ENCODE peak calls at places on chromosome 10, in seven cellular contexts. One of them, this sample, is unnamed.

GRCh38 chr10:36759111-36759805 is 366.1 kb upstream of the ANKRD30A start:
- DNase-seq in heart left ventricle: no peak
- DNase-seq in thoracic aorta: no peak
- DNase-seq in mucosa of descending colon: no peak
- DNase-seq in astrocyte of the spinal cord: peak; percentile 82
- DNase-seq in fibroblast of mammary gland: peak; percentile 85
- DNase-seq in GM12865: no peak
- DNase-seq in this sample: peak; percentile 91

GRCh38 chr10:120824864-120825263 is 26.3 kb upstream of the WDR11 start:
- DNase-seq in heart left ventricle: no peak
- DNase-seq in thoracic aorta: no peak
- DNase-seq in mucosa of descending colon: no peak
- DNase-seq in astrocyte of the spinal cord: peak; percentile 6
- DNase-seq in fibroblast of mammary gland: peak; percentile 4
- DNase-seq in GM12865: peak; percentile 38
- DNase-seq in this sample: peak; percentile 35

GRCh38 chr10:132066186-132066585 is 440 bp downstream of the JAKMIP3 start:
- DNase-seq in heart left ventricle: no peak
- DNase-seq in thoracic aorta: no peak
- DNase-seq in mucosa of descending colon: no peak
- DNase-seq in astrocyte of the spinal cord: no peak
- DNase-seq in fibroblast of mammary gland: peak; percentile 2
- DNase-seq in GM12865: no peak
- DNase-seq in this sample: peak; percentile 30

GRCh38 chr10:72298774-72299519 is 25.2 kb downstream of the DDIT4 start:
- DNase-seq in heart left ventricle: no peak
- DNase-seq in thoracic aorta: no peak
- DNase-seq in mucosa of descending colon: no peak
- DNase-seq in astrocyte of the spinal cord: no peak
- DNase-seq in fibroblast of mammary gland: no peak
- DNase-seq in GM12865: no peak
- DNase-seq in this sample: no peak

GRCh38 chr10:116850058-116850611 is 836 bp downstream of the ENO4 start:
- DNase-seq in heart left ventricle: no peak
- DNase-seq in thoracic aorta: no peak
- DNase-seq in mucosa of descending colon: no peak
- DNase-seq in astrocyte of the spinal cord: no peak
- DNase-seq in fibroblast of mammary gland: no peak
- DNase-seq in GM12865: no peak
- DNase-seq in this sample: no peak

GRCh38 chr10:132144086-132144485 is 42.7 kb upstream of the DPYSL4 start:
- DNase-seq in heart left ventricle: peak; percentile 19
- DNase-seq in thoracic aorta: no peak
- DNase-seq in mucosa of descending colon: peak; percentile 11
- DNase-seq in astrocyte of the spinal cord: no peak
- DNase-seq in fibroblast of mammary gland: no peak
- DNase-seq in GM12865: no peak
- DNase-seq in this sample: no peak

GRCh38 chr10:1050555-1050954 is 1.6 kb upstream of the IDI1 start:
- DNase-seq in heart left ventricle: no peak
- DNase-seq in thoracic aorta: no peak
- DNase-seq in mucosa of descending colon: peak; percentile 60
- DNase-seq in astrocyte of the spinal cord: no peak
- DNase-seq in fibroblast of mammary gland: no peak
- DNase-seq in GM12865: peak; percentile 77
- DNase-seq in this sample: no peak

GRCh38 chr10:42941245-42941644 is 135.6 kb upstream of the RET start:
- DNase-seq in heart left ventricle: no peak
- DNase-seq in thoracic aorta: no peak
- DNase-seq in mucosa of descending colon: no peak
- DNase-seq in astrocyte of the spinal cord: no peak
- DNase-seq in fibroblast of mammary gland: no peak
- DNase-seq in GM12865: no peak
- DNase-seq in this sample: no peak

GRCh38 chr10:69456880-69457693 is 5.8 kb downstream of the TSPAN15 start:
- DNase-seq in heart left ventricle: no peak
- DNase-seq in thoracic aorta: no peak
- DNase-seq in mucosa of descending colon: no peak
- DNase-seq in astrocyte of the spinal cord: no peak
- DNase-seq in fibroblast of mammary gland: peak; percentile 70
- DNase-seq in GM12865: no peak
- DNase-seq in this sample: no peak

GRCh38 chr10:45379891-45380540 is 6.0 kb downstream of the ALOX5 start:
- DNase-seq in heart left ventricle: peak; percentile 52
- DNase-seq in thoracic aorta: no peak
- DNase-seq in mucosa of descending colon: no peak
- DNase-seq in astrocyte of the spinal cord: no peak
- DNase-seq in fibroblast of mammary gland: no peak
- DNase-seq in GM12865: no peak
- DNase-seq in this sample: no peak

GRCh38 chr10:103353281-103353680 is 2.3 kb upstream of the PCGF6 start:
- DNase-seq in heart left ventricle: no peak
- DNase-seq in thoracic aorta: no peak
- DNase-seq in mucosa of descending colon: no peak
- DNase-seq in astrocyte of the spinal cord: no peak
- DNase-seq in fibroblast of mammary gland: no peak
- DNase-seq in GM12865: peak; percentile 12
- DNase-seq in this sample: peak; percentile 17

GRCh38 chr10:58513189-58514101 is 773 bp downstream of the BICC1 start:
- DNase-seq in heart left ventricle: peak; percentile 71
- DNase-seq in thoracic aorta: no peak
- DNase-seq in mucosa of descending colon: peak; percentile 43
- DNase-seq in astrocyte of the spinal cord: peak; percentile 78
- DNase-seq in fibroblast of mammary gland: peak; percentile 88
- DNase-seq in GM12865: no peak
- DNase-seq in this sample: peak; percentile 88

GRCh38 chr10:71131096-71131495 is 81.3 kb upstream of the UNC5B start:
- DNase-seq in heart left ventricle: no peak
- DNase-seq in thoracic aorta: no peak
- DNase-seq in mucosa of descending colon: no peak
- DNase-seq in astrocyte of the spinal cord: no peak
- DNase-seq in fibroblast of mammary gland: no peak
- DNase-seq in GM12865: no peak
- DNase-seq in this sample: no peak

DNA sequence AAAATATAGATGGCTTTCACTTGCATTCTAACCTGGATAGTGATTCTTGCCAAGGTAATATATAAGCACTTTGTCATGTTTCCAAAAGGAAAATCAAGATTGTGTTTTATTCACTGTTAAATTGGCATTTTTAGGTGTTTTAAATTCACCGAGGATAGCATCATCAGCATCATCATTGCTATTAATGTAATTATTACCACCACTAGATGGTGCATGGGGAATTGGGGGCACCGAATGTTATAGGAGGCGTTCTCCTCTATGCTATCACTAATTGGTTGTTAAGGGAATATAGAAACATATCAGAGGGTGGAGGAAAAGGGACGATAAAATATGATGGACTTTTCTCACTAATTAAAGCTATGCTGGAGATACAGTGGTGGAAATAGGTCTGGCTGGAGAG is 95.5 kb downstream of the CELF2 start:
- DNase-seq in heart left ventricle: no peak
- DNase-seq in thoracic aorta: no peak
- DNase-seq in mucosa of descending colon: no peak
- DNase-seq in astrocyte of the spinal cord: no peak
- DNase-seq in fibroblast of mammary gland: no peak
- DNase-seq in GM12865: peak; percentile 41
- DNase-seq in this sample: no peak
- TF ChIP-seq CTCF in heart left ventricle: peak; percentile 48
- TF ChIP-seq CTCF in thoracic aorta: no peak
- TF ChIP-seq CTCF in mucosa of descending colon: no peak
- TF ChIP-seq CTCF in astrocyte of the spinal cord: no peak
- TF ChIP-seq CTCF in fibroblast of mammary gland: peak; percentile 9
- TF ChIP-seq CTCF in GM12865: peak; percentile 28
- TF ChIP-seq CTCF in this sample: no peak

GRCh38 chr10:4661572-4662255 is 164.3 kb upstream of the AKR1E2 start:
- DNase-seq in heart left ventricle: peak; percentile 92
- DNase-seq in thoracic aorta: peak; percentile 5
- DNase-seq in mucosa of descending colon: peak; percentile 38
- DNase-seq in astrocyte of the spinal cord: no peak
- DNase-seq in fibroblast of mammary gland: peak; percentile 75
- DNase-seq in GM12865: no peak
- DNase-seq in this sample: no peak
- H3K4me3 ChIP-seq in heart left ventricle: no peak overlapping the region
- H3K4me3 ChIP-seq in thoracic aorta: no peak overlapping the region
- H3K4me3 ChIP-seq in mucosa of descending colon: no peak overlapping the region
- H3K4me3 ChIP-seq in astrocyte of the spinal cord: no peak overlapping the region
- H3K4me3 ChIP-seq in fibroblast of mammary gland: no peak overlapping the region
- H3K4me3 ChIP-seq in GM12865: no peak overlapping the region
- H3K4me3 ChIP-seq in this sample: no peak overlapping the region

GRCh38 chr10:125159932-125160855 is at the start of gene CTBP2:
- DNase-seq in heart left ventricle: peak; percentile 64
- DNase-seq in thoracic aorta: no peak
- DNase-seq in mucosa of descending colon: peak; percentile 77
- DNase-seq in astrocyte of the spinal cord: peak; percentile 54
- DNase-seq in fibroblast of mammary gland: peak; percentile 41
- DNase-seq in GM12865: no peak
- DNase-seq in this sample: peak; percentile 57

GRCh38 chr10:125156739-125157472 is 3.5 kb downstream of the CTBP2 start:
- DNase-seq in heart left ventricle: no peak
- DNase-seq in thoracic aorta: no peak
- DNase-seq in mucosa of descending colon: no peak
- DNase-seq in astrocyte of the spinal cord: no peak
- DNase-seq in fibroblast of mammary gland: no peak
- DNase-seq in GM12865: no peak
- DNase-seq in this sample: no peak

GRCh38 chr10:125157473-125157865 is 2.9 kb downstream of the CTBP2 start:
- DNase-seq in heart left ventricle: no peak
- DNase-seq in thoracic aorta: no peak
- DNase-seq in mucosa of descending colon: no peak
- DNase-seq in astrocyte of the spinal cord: peak; percentile 21
- DNase-seq in fibroblast of mammary gland: no peak
- DNase-seq in GM12865: no peak
- DNase-seq in this sample: no peak

GRCh38 chr10:125159486-125159931 is 854 bp downstream of the CTBP2 start:
- DNase-seq in heart left ventricle: no peak
- DNase-seq in thoracic aorta: no peak
- DNase-seq in mucosa of descending colon: peak; percentile 69
- DNase-seq in astrocyte of the spinal cord: no peak
- DNase-seq in fibroblast of mammary gland: no peak
- DNase-seq in GM12865: no peak
- DNase-seq in this sample: no peak

GRCh38 chr10:125158528-125159485 is 1.6 kb downstream of the CTBP2 start:
- DNase-seq in heart left ventricle: peak; percentile 56
- DNase-seq in thoracic aorta: no peak
- DNase-seq in mucosa of descending colon: peak; percentile 82
- DNase-seq in astrocyte of the spinal cord: peak; percentile 53
- DNase-seq in fibroblast of mammary gland: peak; percentile 32
- DNase-seq in GM12865: no peak
- DNase-seq in this sample: peak; percentile 39
- TF ChIP-seq CTCF in heart left ventricle: no peak
- TF ChIP-seq CTCF in thoracic aorta: no peak
- TF ChIP-seq CTCF in mucosa of descending colon: no peak
- TF ChIP-seq CTCF in astrocyte of the spinal cord: no peak
- TF ChIP-seq CTCF in fibroblast of mammary gland: no peak
- TF ChIP-seq CTCF in GM12865: no peak
- TF ChIP-seq CTCF in this sample: no peak

GRCh38 chr10:26216577-26216948 is at the start of gene GAD2:
- DNase-seq in heart left ventricle: no peak
- DNase-seq in thoracic aorta: no peak
- DNase-seq in mucosa of descending colon: no peak
- DNase-seq in astrocyte of the spinal cord: no peak
- DNase-seq in fibroblast of mammary gland: no peak
- DNase-seq in GM12865: no peak
- DNase-seq in this sample: no peak
- H3K4me3 ChIP-seq in heart left ventricle: no peak within 1 kb of the TSS
- H3K4me3 ChIP-seq in thoracic aorta: peak within 1 kb of the TSS; percentile 59
- H3K4me3 ChIP-seq in mucosa of descending colon: no peak within 1 kb of the TSS
- H3K4me3 ChIP-seq in astrocyte of the spinal cord: no peak within 1 kb of the TSS
- H3K4me3 ChIP-seq in fibroblast of mammary gland: no peak within 1 kb of the TSS
- H3K4me3 ChIP-seq in GM12865: no peak within 1 kb of the TSS
- H3K4me3 ChIP-seq in this sample: no peak within 1 kb of the TSS

GRCh38 chr10:86178401-86179142 is 188.0 kb downstream of the GRID1 start:
- DNase-seq in heart left ventricle: no peak
- DNase-seq in thoracic aorta: no peak
- DNase-seq in mucosa of descending colon: no peak
- DNase-seq in astrocyte of the spinal cord: no peak
- DNase-seq in fibroblast of mammary gland: no peak
- DNase-seq in GM12865: peak; percentile 16
- DNase-seq in this sample: peak; percentile 2
- TF ChIP-seq CTCF in heart left ventricle: peak; percentile 20
- TF ChIP-seq CTCF in thoracic aorta: peak; percentile 18
- TF ChIP-seq CTCF in mucosa of descending colon: no peak
- TF ChIP-seq CTCF in astrocyte of the spinal cord: peak; percentile 8
- TF ChIP-seq CTCF in fibroblast of mammary gland: peak; percentile 22
- TF ChIP-seq CTCF in GM12865: peak; percentile 36
- TF ChIP-seq CTCF in this sample: peak; percentile 38